ENCODE peak calls at places on chromosomes 13 and 19, in four cellular contexts. One of them, this sample, is unnamed.
A peak's percentile ranks its signal among the peaks of the same experiment; 100 is the strongest.

GRCh38 chr13:47066261-47066660 is 169.4 kb upstream of the HTR2A start:
- DNase-seq in T follicular helper cell: no peak
- DNase-seq in NCI-H526 treated with DMSO at 0.1 percent for 48 hours: no peak
- DNase-seq in NCI-H1694 treated with DMSO at 0.1 percent for 48 hours: no peak
- DNase-seq in this sample: no peak

GRCh38 chr13:100941811-100942361 is 267.3 kb upstream of the TMTC4 start:
- DNase-seq in NCI-H1694 treated with DMSO at 0.1 percent for 48 hours: no peak
- DNase-seq in NCI-H526 treated with DMSO at 0.1 percent for 48 hours: no peak
- DNase-seq in T follicular helper cell: no peak
- DNase-seq in this sample: no peak

GRCh38 chr13:70432276-70432805 is 324.1 kb upstream of the KLHL1 start:
- DNase-seq in T follicular helper cell: no peak
- DNase-seq in NCI-H526 treated with DMSO at 0.1 percent for 48 hours: no peak
- DNase-seq in NCI-H1694 treated with DMSO at 0.1 percent for 48 hours: no peak
- DNase-seq in this sample: no peak

GRCh38 chr19:46288896-46289588 is 7.8 kb upstream of the HIF3A start:
- DNase-seq in NCI-H526 treated with DMSO at 0.1 percent for 48 hours: no peak
- DNase-seq in NCI-H1694 treated with DMSO at 0.1 percent for 48 hours: no peak
- DNase-seq in T follicular helper cell: no peak
- DNase-seq in this sample: no peak

GRCh38 chr13:20116213-20116612 is 44.6 kb downstream of the GJA3 start:
- DNase-seq in NCI-H1694 treated with DMSO at 0.1 percent for 48 hours: no peak
- DNase-seq in T follicular helper cell: no peak
- DNase-seq in NCI-H526 treated with DMSO at 0.1 percent for 48 hours: no peak
- DNase-seq in this sample: no peak

GRCh38 chr13:49638416-49639072 is 10.2 kb downstream of the ARL11 start:
- DNase-seq in T follicular helper cell: no peak
- DNase-seq in NCI-H1694 treated with DMSO at 0.1 percent for 48 hours: no peak
- DNase-seq in NCI-H526 treated with DMSO at 0.1 percent for 48 hours: no peak
- DNase-seq in this sample: no peak

GRCh38 chr19:12163841-12164240 is 945 bp downstream of the ZNF136 start:
- DNase-seq in NCI-H526 treated with DMSO at 0.1 percent for 48 hours: no peak
- DNase-seq in T follicular helper cell: no peak
- DNase-seq in NCI-H1694 treated with DMSO at 0.1 percent for 48 hours: no peak
- DNase-seq in this sample: no peak

GRCh38 chr19:1774999-1775772 is 21.9 kb downstream of the ONECUT3 start:
- DNase-seq in T follicular helper cell: no peak
- DNase-seq in NCI-H526 treated with DMSO at 0.1 percent for 48 hours: no peak
- DNase-seq in NCI-H1694 treated with DMSO at 0.1 percent for 48 hours: no peak
- DNase-seq in this sample: peak; percentile 73

GRCh38 chr13:40682449-40683240 is 16.2 kb upstream of the FOXO1 start:
- DNase-seq in NCI-H526 treated with DMSO at 0.1 percent for 48 hours: peak; percentile 33
- DNase-seq in NCI-H1694 treated with DMSO at 0.1 percent for 48 hours: peak; percentile 67
- DNase-seq in T follicular helper cell: no peak
- DNase-seq in this sample: no peak

GRCh38 chr19:34308381-34309367 is 54.3 kb downstream of the GARRE1 start:
- DNase-seq in NCI-H526 treated with DMSO at 0.1 percent for 48 hours: no peak
- DNase-seq in NCI-H1694 treated with DMSO at 0.1 percent for 48 hours: no peak
- DNase-seq in T follicular helper cell: peak; percentile 24
- DNase-seq in this sample: no peak

GRCh38 chr19:46607441-46607841 is 6.3 kb downstream of the CALM3 start:
- DNase-seq in T follicular helper cell: no peak
- DNase-seq in NCI-H526 treated with DMSO at 0.1 percent for 48 hours: peak; percentile 15
- DNase-seq in NCI-H1694 treated with DMSO at 0.1 percent for 48 hours: peak; percentile 99
- DNase-seq in this sample: no peak

GRCh38 chr19:14315433-14315832 is 65.8 kb upstream of the ADGRE5 start:
- DNase-seq in T follicular helper cell: no peak
- DNase-seq in NCI-H526 treated with DMSO at 0.1 percent for 48 hours: no peak
- DNase-seq in NCI-H1694 treated with DMSO at 0.1 percent for 48 hours: no peak
- DNase-seq in this sample: no peak

GRCh38 chr19:47247308-47247990 is 8.9 kb upstream of the CCDC9 start:
- DNase-seq in NCI-H1694 treated with DMSO at 0.1 percent for 48 hours: peak; percentile 23
- DNase-seq in T follicular helper cell: peak; percentile 68
- DNase-seq in NCI-H526 treated with DMSO at 0.1 percent for 48 hours: no peak
- DNase-seq in this sample: peak; percentile 60

GRCh38 chr13:24875566-24875965 is 111.6 kb downstream of the RNF17 start:
- DNase-seq in NCI-H1694 treated with DMSO at 0.1 percent for 48 hours: no peak
- DNase-seq in NCI-H526 treated with DMSO at 0.1 percent for 48 hours: no peak
- DNase-seq in T follicular helper cell: no peak
- DNase-seq in this sample: no peak

GRCh38 chr13:110627761-110628476 is 12.6 kb downstream of the NAXD start:
- DNase-seq in T follicular helper cell: no peak
- DNase-seq in NCI-H526 treated with DMSO at 0.1 percent for 48 hours: no peak
- DNase-seq in NCI-H1694 treated with DMSO at 0.1 percent for 48 hours: no peak
- DNase-seq in this sample: no peak

GRCh38 chr19:35811317-35812219 is 1.1 kb downstream of the PRODH2 start:
- DNase-seq in T follicular helper cell: no peak
- DNase-seq in NCI-H526 treated with DMSO at 0.1 percent for 48 hours: no peak
- DNase-seq in NCI-H1694 treated with DMSO at 0.1 percent for 48 hours: no peak
- DNase-seq in this sample: no peak

GRCh38 chr19:31882709-31883108 is 462.7 kb upstream of the ZNF507 start:
- DNase-seq in NCI-H526 treated with DMSO at 0.1 percent for 48 hours: no peak
- DNase-seq in T follicular helper cell: no peak
- DNase-seq in NCI-H1694 treated with DMSO at 0.1 percent for 48 hours: no peak
- DNase-seq in this sample: no peak

GRCh38 chr13:65913173-65913572 is 1317.0 kb downstream of the PCDH9 start:
- DNase-seq in NCI-H1694 treated with DMSO at 0.1 percent for 48 hours: no peak
- DNase-seq in T follicular helper cell: no peak
- DNase-seq in NCI-H526 treated with DMSO at 0.1 percent for 48 hours: no peak
- DNase-seq in this sample: no peak

GRCh38 chr19:1872807-1873523 is 9.6 kb upstream of the KLF16 start:
- DNase-seq in NCI-H526 treated with DMSO at 0.1 percent for 48 hours: no peak
- DNase-seq in NCI-H1694 treated with DMSO at 0.1 percent for 48 hours: no peak
- DNase-seq in T follicular helper cell: no peak
- DNase-seq in this sample: no peak

GRCh38 chr19:3784607-3785463 is 1.3 kb downstream of the MATK start:
- DNase-seq in NCI-H1694 treated with DMSO at 0.1 percent for 48 hours: no peak
- DNase-seq in NCI-H526 treated with DMSO at 0.1 percent for 48 hours: no peak
- DNase-seq in T follicular helper cell: no peak
- DNase-seq in this sample: no peak

GRCh38 chr13:113776231-113777125 is 17.5 kb downstream of the TMEM255B start:
- DNase-seq in NCI-H1694 treated with DMSO at 0.1 percent for 48 hours: no peak
- DNase-seq in NCI-H526 treated with DMSO at 0.1 percent for 48 hours: peak; percentile 53
- DNase-seq in T follicular helper cell: no peak
- DNase-seq in this sample: no peak

GRCh38 chr13:113350065-113350937 is 13.6 kb downstream of the GRTP1 start:
- DNase-seq in T follicular helper cell: no peak
- DNase-seq in NCI-H1694 treated with DMSO at 0.1 percent for 48 hours: no peak
- DNase-seq in NCI-H526 treated with DMSO at 0.1 percent for 48 hours: no peak
- DNase-seq in this sample: no peak

GRCh38 chr13:35496011-35496410 is 19.5 kb upstream of the MAB21L1 start:
- DNase-seq in NCI-H1694 treated with DMSO at 0.1 percent for 48 hours: no peak
- DNase-seq in NCI-H526 treated with DMSO at 0.1 percent for 48 hours: no peak
- DNase-seq in T follicular helper cell: no peak
- DNase-seq in this sample: no peak

This sample was measured in HuH-7.